ENCODE peak calls at places on chromosomes 2 and 18, in six cellular contexts. V, N, M, Q, S and E are unnamed samples.
A peak's percentile ranks its signal among the peaks of the same experiment; 100 is the strongest.

GRCh38 chr2:76311713-76312112 is 601.0 kb upstream of the GCFC2 start:
- DNase-seq in V (no peak), N (no peak), M (no peak), Q (no peak), S (no peak), E (no peak)

GRCh38 chr2:39158351-39158750 is 37.5 kb upstream of the SOS1 start:
- DNase-seq in V (no peak), N (no peak), M (no peak), Q (no peak), S (no peak), E (no peak)

GRCh38 chr2:75709297-75709696 is 1.4 kb downstream of the GCFC2 start:
- DNase-seq in V (no peak), N (no peak), M (no peak), Q (no peak), S (no peak), E (no peak)

GRCh38 chr2:109213646-109214417 is 84.8 kb downstream of the SH3RF3 start:
- DNase-seq in V (no peak), N (no peak), M (no peak), Q (peak; percentile 67), S (no peak), E (peak; percentile 46)

GRCh38 chr2:241751152-241751551 is 16.7 kb downstream of the D2HGDH start:
- DNase-seq in V (no peak), N (no peak), M (no peak), Q (no peak), S (no peak), E (no peak)

GRCh38 chr18:30889582-30890301 is 152.8 kb downstream of the DSC3 start:
- DNase-seq in V (no peak), N (no peak), M (no peak), Q (no peak), S (no peak), E (peak; percentile 23)

GRCh38 chr2:216661639-216662375 is 28.6 kb downstream of the IGFBP2 start:
- DNase-seq in V (no peak), N (no peak), M (no peak), Q (no peak), S (no peak), E (peak; percentile 38)

GRCh38 chr2:222108957-222109595 is 189.7 kb downstream of the PAX3 start:
- DNase-seq in V (no peak), N (no peak), M (no peak), Q (no peak), S (no peak), E (no peak)

GRCh38 chr2:233063269-233063975 is 3.3 kb downstream of the INPP5D start:
- DNase-seq in V (peak; percentile 65), N (peak; percentile 18), M (no peak), Q (no peak), S (peak; percentile 25), E (no peak)

GRCh38 chr2:186771850-186772463 is 77.0 kb downstream of the ZSWIM2 start:
- DNase-seq in V (no peak), N (no peak), M (no peak), Q (no peak), S (peak; percentile 61), E (peak; percentile 56)

GRCh38 chr18:48470484-48471180 is 61.4 kb upstream of the ZBTB7C start:
- DNase-seq in V (no peak), N (no peak), M (no peak), Q (no peak), S (no peak), E (no peak)

GRCh38 chr2:38652431-38653273 is 13.3 kb upstream of the GALM start:
- DNase-seq in V (no peak), N (no peak), M (no peak), Q (no peak), S (no peak), E (no peak)

GRCh38 chr2:66571873-66572272 is 136.9 kb downstream of the MEIS1 start:
- DNase-seq in V (no peak), N (no peak), M (no peak), Q (no peak), S (no peak), E (no peak)

GRCh38 chr18:76457475-76457874 is 37.6 kb downstream of the ZNF516 start:
- DNase-seq in V (no peak), N (no peak), M (no peak), Q (no peak), S (no peak), E (no peak)

GRCh38 chr2:63842149-63843061 is 709 bp downstream of the UGP2 start:
- DNase-seq in V (peak; percentile 60), N (peak; percentile 20), M (no peak), Q (peak; percentile 25), S (no peak), E (peak; percentile 31)

GRCh38 chr2:236718207-236718992 is 148.8 kb downstream of the ACKR3 start:
- DNase-seq in V (no peak), N (no peak), M (no peak), Q (no peak), S (no peak), E (no peak)

GRCh38 chr2:31275976-31276375 is 42.0 kb downstream of the EHD3 start:
- DNase-seq in V (no peak), N (no peak), M (no peak), Q (no peak), S (no peak), E (no peak)

GRCh38 chr2:61882850-61883249 is 5.6 kb downstream of the CCT4 start:
- DNase-seq in V (no peak), N (no peak), M (no peak), Q (no peak), S (no peak), E (no peak)

GRCh38 chr18:72752220-72752619 is 115.6 kb downstream of the NETO1 start:
- DNase-seq in V (no peak), N (no peak), M (no peak), Q (no peak), S (no peak), E (no peak)

GRCh38 chr18:78192044-78192443 is 787.6 kb upstream of the SALL3 start:
- DNase-seq in V (no peak), N (no peak), M (no peak), Q (no peak), S (no peak), E (no peak)

GRCh38 chr2:241741016-241741415 is 6.6 kb downstream of the D2HGDH start:
- DNase-seq in V (no peak), N (no peak), M (no peak), Q (no peak), S (no peak), E (no peak)

GRCh38 chr2:230658877-230659652 is 53.6 kb upstream of the CAB39 start:
- DNase-seq in V (no peak), N (no peak), M (no peak), Q (no peak), S (no peak), E (no peak)

GRCh38 chr18:13464432-13465125 is 246.0 kb downstream of the LDLRAD4 start:
- DNase-seq in V (peak; percentile 59), N (no peak), M (no peak), Q (no peak), S (no peak), E (no peak)

GRCh38 chr2:39266139-39266805 is 22.5 kb upstream of the CDKL4 start:
- DNase-seq in V (no peak), N (no peak), M (no peak), Q (no peak), S (no peak), E (no peak)

DNA sequence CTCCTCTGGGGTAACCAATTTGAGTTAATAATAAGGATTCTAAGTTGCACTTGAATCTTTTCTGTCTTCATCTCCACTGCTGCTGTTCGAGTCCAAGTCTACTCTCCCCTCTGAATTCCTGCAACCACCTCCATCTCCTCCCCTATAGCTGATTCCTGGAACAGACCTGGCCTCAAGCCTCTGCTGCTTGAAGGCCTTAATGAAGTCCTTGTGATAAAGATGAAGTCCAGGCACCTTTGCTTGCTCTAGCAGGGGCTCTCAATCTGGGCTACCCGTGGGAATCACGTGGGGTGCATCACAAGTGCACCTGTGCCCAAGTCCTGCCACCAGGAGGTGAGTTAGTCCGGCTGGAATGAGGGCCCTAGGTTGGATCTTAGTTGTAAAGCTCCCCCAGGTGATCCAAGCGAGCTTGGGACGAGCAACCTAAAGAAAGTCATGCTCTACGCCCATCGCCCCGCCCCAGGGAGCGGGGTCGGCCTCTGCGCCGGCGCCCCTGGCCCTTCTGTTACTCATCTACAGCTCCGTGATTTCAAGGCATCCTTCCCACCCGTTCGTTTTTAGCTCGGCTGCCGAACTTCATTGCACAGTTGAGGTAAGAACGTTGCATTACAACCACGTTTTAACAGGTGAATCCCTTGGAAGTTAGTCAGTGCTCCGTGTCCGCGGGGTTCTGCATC is 905 bp upstream of the IAH1 start:
- DNase-seq in V (peak; percentile 46), N (peak; percentile 55), M (no peak), Q (no peak), S (no peak), E (peak; percentile 60)
- TF ChIP-seq CTCF in V (peak; percentile 28), N (no peak), M (no peak), Q (no peak), S (peak; percentile 45), E (peak; percentile 35)

GRCh38 chr2:162277344-162277743 is 34.1 kb upstream of the FAP start:
- DNase-seq in V (no peak), N (no peak), M (no peak), Q (no peak), S (no peak), E (no peak)
- TF ChIP-seq CTCF in V (no peak), N (no peak), M (no peak), Q (no peak), S (no peak), E (no peak)

DNA sequence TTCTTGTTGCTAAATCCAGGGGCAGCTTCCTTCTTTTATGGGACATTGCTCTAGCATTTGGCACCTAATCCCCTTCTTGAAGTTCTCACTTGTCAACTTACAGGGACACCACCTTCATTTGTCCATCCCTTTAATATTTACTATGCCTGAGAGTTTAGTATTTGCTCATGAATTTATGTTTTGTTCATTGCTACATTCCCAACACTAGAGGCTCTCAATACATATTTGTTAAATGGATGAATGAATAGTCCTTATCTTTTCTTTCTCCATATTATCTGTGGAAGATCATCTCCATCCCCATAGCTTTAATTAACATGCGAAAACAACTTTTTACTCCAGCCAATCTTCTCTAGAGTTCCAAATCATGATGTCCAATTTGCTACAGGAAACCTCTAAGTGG is 5.4 kb downstream of the CWC22 start:
- DNase-seq in V (no peak), N (no peak), M (no peak), Q (no peak), S (no peak), E (no peak)
- TF ChIP-seq CTCF in V (no peak), N (no peak), M (no peak), Q (no peak), S (no peak), E (no peak)

GRCh38 chr2:135586148-135586547 is 54.9 kb downstream of the R3HDM1 start:
- DNase-seq in V (no peak), N (no peak), M (no peak), Q (no peak), S (no peak), E (no peak)

GRCh38 chr2:135587958-135588357 is 56.7 kb downstream of the R3HDM1 start:
- DNase-seq in V (no peak), N (no peak), M (no peak), Q (no peak), S (no peak), E (no peak)

GRCh38 chr2:135581282-135581681 is 50.0 kb downstream of the R3HDM1 start:
- DNase-seq in V (no peak), N (no peak), M (no peak), Q (no peak), S (no peak), E (no peak)

GRCh38 chr2:135582383-135582782 is 51.1 kb downstream of the R3HDM1 start:
- DNase-seq in V (no peak), N (no peak), M (no peak), Q (no peak), S (no peak), E (no peak)

GRCh38 chr2:135585586-135585985 is 54.3 kb downstream of the R3HDM1 start:
- DNase-seq in V (no peak), N (no peak), M (no peak), Q (no peak), S (no peak), E (no peak)
- TF ChIP-seq CTCF in V (no peak), N (no peak), M (no peak), Q (peak; percentile 17), S (no peak), E (no peak)